ENCODE peak calls at places on chromosome 2, in seven cellular contexts. S is left cardiac atrium; P is neural crest cell; Z is stimulated activated CD4-positive, alpha-beta T cell treated with anti-CD3 and anti-CD28 coated beads, TNF-alpha, amount 100 ng/mL, for 48 hours; Q is substantia nigra; M is GF-D8; T is AG04449. X is an unnamed sample.

GRCh38 chr2:45651415-45652089 is at the start of gene PRKCE:
- DNase-seq in S (peak; percentile 76), P (peak; percentile 25), Z (peak; percentile 56), Q (peak; percentile 59), M (no peak), T (no peak), X (no peak)

GRCh38 chr2:15874311-15874710 is 66.0 kb upstream of the MYCN start:
- DNase-seq in S (no peak), P (no peak), Z (no peak), Q (no peak), M (no peak), T (no peak), X (no peak)

GRCh38 chr2:46831037-46831868 is 84.4 kb downstream of the MCFD2 start:
- DNase-seq in S (no peak), P (no peak), Z (no peak), Q (no peak), M (no peak), T (peak; percentile 85), X (no peak)

GRCh38 chr2:162210385-162210784 is 32.9 kb downstream of the FAP start:
- DNase-seq in S (no peak), P (no peak), Z (no peak), Q (no peak), M (no peak), T (no peak), X (no peak)

GRCh38 chr2:109560265-109560664 is 53.5 kb downstream of the SEPTIN10 start:
- DNase-seq in S (no peak), P (no peak), Z (no peak), Q (no peak), M (no peak), T (no peak), X (no peak)

GRCh38 chr2:11667194-11667593 is 2.8 kb downstream of the NTSR2 start:
- DNase-seq in S (no peak), P (no peak), Z (no peak), Q (no peak), M (no peak), T (no peak), X (no peak)

GRCh38 chr2:27638023-27638637 is 9.3 kb downstream of the GPN1 start:
- DNase-seq in S (no peak), P (no peak), Z (no peak), Q (no peak), M (no peak), T (no peak), X (no peak)

GRCh38 chr2:16508061-16508851 is 157.4 kb downstream of the CYRIA start:
- DNase-seq in S (peak; percentile 51), P (peak; percentile 73), Z (no peak), Q (peak; percentile 39), M (no peak), T (no peak), X (no peak)

GRCh38 chr2:191913796-191914195 is 66.9 kb upstream of the CAVIN2 start:
- DNase-seq in S (no peak), P (no peak), Z (no peak), Q (no peak), M (no peak), T (no peak), X (no peak)

GRCh38 chr2:3667151-3667631 is 9.2 kb downstream of the ALLC start:
- DNase-seq in S (no peak), P (no peak), Z (no peak), Q (no peak), M (no peak), T (no peak), X (no peak)

GRCh38 chr2:241901018-241901380 is 31.5 kb downstream of the RTP5 start:
- DNase-seq in S (no peak), P (no peak), Z (no peak), Q (no peak), M (no peak), T (no peak), X (no peak)

GRCh38 chr2:8496617-8497016 is 185.2 kb upstream of the ID2 start:
- DNase-seq in S (peak; percentile 68), P (no peak), Z (no peak), Q (no peak), M (no peak), T (no peak), X (no peak)

GRCh38 chr2:208502288-208502687 is 95.7 kb downstream of the PTH2R start:
- DNase-seq in S (no peak), P (no peak), Z (no peak), Q (no peak), M (no peak), T (no peak), X (no peak)

GRCh38 chr2:44745922-44746321 is 195.6 kb upstream of the SIX3 start:
- DNase-seq in S (no peak), P (no peak), Z (no peak), Q (no peak), M (no peak), T (no peak), X (no peak)

GRCh38 chr2:239644016-239644415 is 243.2 kb upstream of the HDAC4 start:
- DNase-seq in S (no peak), P (no peak), Z (no peak), Q (no peak), M (no peak), T (no peak), X (no peak)

GRCh38 chr2:152054593-152054992 is 44.3 kb downstream of the CACNB4 start:
- DNase-seq in S (no peak), P (no peak), Z (no peak), Q (no peak), M (peak; percentile 82), T (peak; percentile 74), X (peak; percentile 51)

GRCh38 chr2:47034973-47035609 is 119.5 kb upstream of the MCFD2 start:
- DNase-seq in S (peak; percentile 74), P (no peak), Z (no peak), Q (peak; percentile 31), M (peak; percentile 25), T (no peak), X (no peak)

GRCh38 chr2:234425923-234426603 is 70.8 kb downstream of the ARL4C start:
- DNase-seq in S (no peak), P (no peak), Z (no peak), Q (no peak), M (peak; percentile 2), T (no peak), X (no peak)

GRCh38 chr2:39435974-39436591 is 1.0 kb downstream of the MAP4K3 start:
- DNase-seq in S (no peak), P (peak; percentile 22), Z (no peak), Q (peak; percentile 67), M (no peak), T (no peak), X (no peak)

GRCh38 chr2:234348081-234348480 is 148.8 kb downstream of the ARL4C start:
- DNase-seq in S (no peak), P (no peak), Z (no peak), Q (no peak), M (no peak), T (no peak), X (no peak)

GRCh38 chr2:69300650-69301049 is 86.4 kb downstream of the GFPT1 start:
- DNase-seq in S (no peak), P (no peak), Z (no peak), Q (no peak), M (no peak), T (no peak), X (no peak)

GRCh38 chr2:173231042-173231441 is 123.6 kb upstream of the CDCA7 start:
- DNase-seq in S (no peak), P (no peak), Z (no peak), Q (no peak), M (no peak), T (no peak), X (no peak)

GRCh38 chr2:101190753-101191516 is 39.8 kb upstream of the TBC1D8 start:
- DNase-seq in S (no peak), P (no peak), Z (no peak), Q (no peak), M (no peak), T (no peak), X (no peak)

X was measured in amniotic stem cell.